ENCODE peak calls at places on chromosome 14, in six cellular contexts. X, Y, U, L, W and K are unnamed samples.

GRCh38 chr14:85566603-85567002 is 36.7 kb downstream of the FLRT2 start:
- DNase-seq in X (peak; percentile 89), Y (no peak), U (no peak), L (no peak), W (no peak), K (no peak)

GRCh38 chr14:94676495-94677238 is 64.5 kb downstream of the SERPINA3 start:
- DNase-seq in X (no peak), Y (no peak), U (no peak), L (no peak), W (no peak), K (no peak)

GRCh38 chr14:53180272-53181221 is 27.4 kb upstream of the DDHD1 start:
- DNase-seq in X (peak; percentile 41), Y (peak; percentile 78), U (no peak), L (peak; percentile 86), W (no peak), K (peak; percentile 3)

GRCh38 chr14:26917086-26917485 is 319.3 kb upstream of the NOVA1 start:
- DNase-seq in X (peak; percentile 68), Y (no peak), U (no peak), L (no peak), W (peak; percentile 17), K (peak; percentile 15)

GRCh38 chr14:101009531-101009930 is 106.0 kb upstream of the RTL1 start:
- DNase-seq in X (no peak), Y (no peak), U (no peak), L (no peak), W (peak; percentile 4), K (no peak)

GRCh38 chr14:76531821-76532318 is 155.9 kb downstream of the ESRRB start:
- DNase-seq in X (no peak), Y (no peak), U (no peak), L (no peak), W (no peak), K (no peak)

GRCh38 chr14:104317975-104318557 is 179.7 kb downstream of the KIF26A start:
- DNase-seq in X (no peak), Y (no peak), U (no peak), L (no peak), W (peak; percentile 4), K (no peak)

GRCh38 chr14:71011479-71011878 is 104.2 kb downstream of the PCNX1 start:
- DNase-seq in X (peak; percentile 18), Y (no peak), U (no peak), L (no peak), W (no peak), K (no peak)

GRCh38 chr14:20400965-20401593 is 12.2 kb downstream of the TEP1 start:
- DNase-seq in X (peak; percentile 60), Y (no peak), U (no peak), L (no peak), W (no peak), K (no peak)

GRCh38 chr14:99546230-99546879 is 57.7 kb downstream of the CCDC85C start:
- DNase-seq in X (no peak), Y (no peak), U (no peak), L (no peak), W (no peak), K (no peak)

GRCh38 chr14:101035466-101036225 is 132.1 kb upstream of the RTL1 start:
- DNase-seq in X (no peak), Y (no peak), U (no peak), L (no peak), W (peak; percentile 7), K (no peak)

GRCh38 chr14:59189281-59189821 is 884 bp downstream of the DAAM1 start:
- DNase-seq in X (peak; percentile 35), Y (no peak), U (peak; percentile 51), L (peak; percentile 40), W (peak; percentile 26), K (no peak)

GRCh38 chr14:21860172-21860571 is 186.6 kb upstream of the OR4E1 start:
- DNase-seq in X (peak; percentile 39), Y (no peak), U (no peak), L (peak; percentile 41), W (no peak), K (no peak)

GRCh38 chr14:71050227-71050823 is 143.1 kb downstream of the PCNX1 start:
- DNase-seq in X (peak; percentile 44), Y (no peak), U (no peak), L (no peak), W (no peak), K (no peak)

GRCh38 chr14:92527724-92528123 is 14.1 kb downstream of the RIN3 start:
- DNase-seq in X (no peak), Y (no peak), U (no peak), L (no peak), W (no peak), K (no peak)

GRCh38 chr14:92517761-92518160 is 4.2 kb downstream of the RIN3 start:
- DNase-seq in X (no peak), Y (no peak), U (no peak), L (no peak), W (no peak), K (no peak)

GRCh38 chr14:100900837-100901390 is 2.6 kb downstream of the RTL1 start:
- DNase-seq in X (no peak), Y (no peak), U (peak; percentile 39), L (no peak), W (peak; percentile 54), K (no peak)

GRCh38 chr14:104146651-104147345 is 8.4 kb downstream of the KIF26A start:
- DNase-seq in X (no peak), Y (no peak), U (no peak), L (no peak), W (peak; percentile 9), K (no peak)

DNA sequence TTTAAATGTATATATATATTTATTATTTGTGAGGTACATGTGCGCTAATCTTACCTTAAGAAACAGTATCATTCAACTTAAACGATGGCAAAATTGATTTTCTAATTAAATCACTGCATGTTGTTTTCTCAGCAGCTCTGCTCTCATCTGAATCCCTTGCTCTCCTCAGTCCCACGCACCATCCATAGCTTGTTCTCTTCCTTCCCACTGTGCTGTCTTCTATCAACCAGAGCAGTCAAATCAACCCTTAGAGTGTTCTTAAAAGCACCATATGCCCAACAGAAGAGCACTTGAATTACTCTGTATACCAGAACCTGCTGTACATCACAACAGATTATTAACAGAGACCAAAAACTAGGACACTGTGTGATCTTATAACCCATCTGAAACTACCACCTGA is 209.4 kb upstream of the G2E3 start:
- DNase-seq in X (no peak), Y (no peak), U (no peak), L (no peak), W (no peak), K (no peak)
- TF ChIP-seq CTCF in X (no peak), Y (no peak), U (no peak), L (no peak), W (no peak), K (no peak)

GRCh38 chr14:38090506-38090905 is 117.2 kb upstream of the SSTR1 start:
- DNase-seq in X (no peak), Y (no peak), U (no peak), L (no peak), W (no peak), K (no peak)
- H3K4me3 ChIP-seq in X (no peak overlapping the region), Y (no peak overlapping the region), U (no peak overlapping the region), L (no peak overlapping the region), W (no peak overlapping the region), K (no peak overlapping the region)

DNA sequence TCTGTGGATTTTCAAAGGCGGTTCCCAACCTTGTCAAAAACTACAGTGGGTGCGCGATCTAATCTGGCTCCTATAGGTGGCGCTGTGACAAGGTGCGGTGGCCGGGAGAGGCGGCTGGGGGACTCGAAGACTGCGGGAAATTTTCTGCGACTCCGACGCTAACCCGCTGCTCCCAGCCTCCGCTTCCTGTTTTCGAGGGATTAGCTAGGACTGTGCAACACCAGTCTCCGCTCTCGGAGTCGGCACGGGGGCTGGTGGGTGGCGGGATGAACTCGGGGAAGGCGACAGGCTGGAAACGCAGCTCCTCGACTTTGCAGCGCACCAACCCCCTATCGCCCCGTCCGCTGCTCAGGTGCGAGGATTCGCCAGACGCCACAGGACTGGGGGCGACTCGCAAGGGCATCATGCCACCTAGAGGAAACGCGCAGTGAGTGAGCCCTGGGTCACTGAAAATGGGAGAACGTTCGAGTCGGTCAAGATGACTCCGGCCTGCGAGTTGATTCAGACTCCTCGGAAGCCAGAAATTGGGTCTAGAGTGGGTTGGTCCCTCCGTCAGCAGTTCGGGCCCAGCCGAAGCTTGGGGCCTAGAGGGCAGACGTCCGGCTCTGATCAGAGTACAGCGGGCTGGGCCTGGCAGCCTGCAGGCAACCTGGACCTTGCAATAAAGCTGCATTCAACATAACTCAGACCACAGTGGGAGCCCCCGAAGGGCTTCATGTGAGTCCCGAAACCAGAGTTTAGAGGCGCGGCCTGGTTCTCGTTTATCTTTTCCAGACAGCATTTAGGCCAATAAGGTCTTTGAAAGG is 5.5 kb upstream of the PAX9 start:
- DNase-seq in X (no peak), Y (no peak), U (no peak), L (no peak), W (peak; percentile 20), K (no peak)
- TF ChIP-seq CTCF in X (peak; percentile 41), Y (peak; percentile 38), U (peak; percentile 27), L (peak; percentile 34), W (peak; percentile 35), K (peak; percentile 47)

GRCh38 chr14:23566112-23566781 is 1.3 kb downstream of the AP1G2 start:
- DNase-seq in X (no peak), Y (no peak), U (no peak), L (no peak), W (no peak), K (no peak)
- H3K4me3 ChIP-seq in X (no peak overlapping the region), Y (peak overlapping the region; percentile 93), U (peak overlapping the region; percentile 79), L (peak overlapping the region; percentile 68), W (no peak overlapping the region), K (peak overlapping the region; percentile 67)

GRCh38 chr14:78286210-78286609 is 116.0 kb downstream of the NRXN3 start:
- DNase-seq in X (no peak), Y (no peak), U (no peak), L (no peak), W (no peak), K (no peak)
- TF ChIP-seq CTCF in X (no peak), Y (no peak), U (no peak), L (no peak), W (no peak), K (no peak)

GRCh38 chr14:102056694-102057442 is 30.0 kb downstream of the HSP90AA1 start:
- DNase-seq in X (no peak), Y (no peak), U (no peak), L (no peak), W (no peak), K (no peak)
- H3K4me3 ChIP-seq in X (no peak overlapping the region), Y (no peak overlapping the region), U (no peak overlapping the region), L (no peak overlapping the region), W (no peak overlapping the region), K (no peak overlapping the region)

DNA sequence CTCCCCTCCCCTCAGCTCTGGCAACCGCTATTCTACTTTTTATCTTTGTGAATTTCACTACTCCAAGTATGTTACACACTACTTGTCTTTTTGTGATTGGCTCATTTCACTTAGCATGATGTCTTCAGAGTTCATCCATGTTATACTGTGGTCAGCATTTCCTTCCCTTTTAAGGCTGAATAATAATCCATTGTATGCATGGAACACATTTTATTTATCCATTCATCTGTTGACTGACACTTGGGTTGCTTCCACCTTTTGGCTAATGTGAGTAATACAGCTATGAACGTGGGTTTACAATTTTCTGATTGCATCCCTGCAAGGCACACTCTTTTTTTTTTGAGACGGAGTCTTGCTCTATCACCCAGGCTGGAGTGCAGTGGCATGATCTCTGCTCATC is 53.0 kb upstream of the FUT8 start:
- DNase-seq in X (peak; percentile 50), Y (no peak), U (no peak), L (no peak), W (no peak), K (no peak)
- TF ChIP-seq CTCF in X (no peak), Y (no peak), U (no peak), L (no peak), W (no peak), K (no peak)

GRCh38 chr14:61813101-61813596 is 50.9 kb downstream of the SNAPC1 start:
- DNase-seq in X (no peak), Y (no peak), U (no peak), L (no peak), W (no peak), K (no peak)
- H3K4me3 ChIP-seq in X (peak overlapping the region; percentile 46), Y (no peak overlapping the region), U (peak overlapping the region; percentile 47), L (no peak overlapping the region), W (no peak overlapping the region), K (peak overlapping the region; percentile 53)